ENCODE peak calls at places on chromosomes 11 and 22, in seven cellular contexts. S is OCI-LY7, H is GM23248, Z is GM23338, U is HCT116, N is SK-N-SH, Q is neural progenitor cell. M is an unnamed sample.

GRCh38 chr11:76785513-76785912 is 2.4 kb downstream of the TSKU start:
- DNase-seq in S (no peak), H (no peak), Z (peak; percentile 66), U (no peak), N (no peak), Q (peak; percentile 62), M (no peak)

GRCh38 chr11:92670293-92670890 is 299.1 kb upstream of the MTNR1B start:
- DNase-seq in S (no peak), H (no peak), Z (peak; percentile 29), U (no peak), N (peak; percentile 10), Q (no peak), M (no peak)

GRCh38 chr11:35235498-35235897 is 96.5 kb downstream of the CD44 start:
- DNase-seq in S (no peak), H (no peak), Z (no peak), U (no peak), N (no peak), Q (no peak), M (no peak)

GRCh38 chr11:60158666-60159065 is 24.2 kb downstream of the MS4A6A start:
- DNase-seq in S (no peak), H (no peak), Z (no peak), U (no peak), N (no peak), Q (no peak), M (no peak)

GRCh38 chr22:31126869-31127175 is 4.1 kb downstream of the INPP5J start:
- DNase-seq in S (no peak), H (no peak), Z (no peak), U (no peak), N (no peak), Q (no peak), M (no peak)

GRCh38 chr22:49878206-49878605 is 24.6 kb downstream of the ZBED4 start:
- DNase-seq in S (no peak), H (no peak), Z (no peak), U (no peak), N (no peak), Q (no peak), M (no peak)

GRCh38 chr11:62431171-62431895 is 12.5 kb downstream of the SCGB1A1 start:
- DNase-seq in S (no peak), H (peak; percentile 82), Z (no peak), U (no peak), N (no peak), Q (no peak), M (no peak)

GRCh38 chr11:116993599-116993998 is 104.6 kb downstream of the SIK3 start:
- DNase-seq in S (peak; percentile 45), H (no peak), Z (peak; percentile 63), U (no peak), N (peak; percentile 58), Q (peak; percentile 68), M (no peak)

GRCh38 chr11:120857508-120857907 is 166.4 kb upstream of the TBCEL start:
- DNase-seq in S (no peak), H (no peak), Z (no peak), U (no peak), N (no peak), Q (no peak), M (no peak)

GRCh38 chr11:125091877-125092664 is 19.4 kb downstream of the TMEM218 start:
- DNase-seq in S (no peak), H (no peak), Z (no peak), U (no peak), N (no peak), Q (peak; percentile 13), M (no peak)

GRCh38 chr22:23243006-23243573 is 62.8 kb downstream of the BCR start:
- DNase-seq in S (no peak), H (no peak), Z (peak; percentile 96), U (no peak), N (no peak), Q (peak; percentile 86), M (no peak)

GRCh38 chr11:100825610-100826009 is 138.5 kb downstream of the ARHGAP42 start:
- DNase-seq in S (no peak), H (no peak), Z (no peak), U (no peak), N (no peak), Q (no peak), M (no peak)

GRCh38 chr22:19402642-19403191 is 28.8 kb downstream of the HIRA start:
- DNase-seq in S (no peak), H (no peak), Z (no peak), U (no peak), N (no peak), Q (no peak), M (no peak)

GRCh38 chr22:18103527-18104269 is 6.9 kb upstream of the TUBA8 start:
- DNase-seq in S (no peak), H (no peak), Z (no peak), U (no peak), N (no peak), Q (no peak), M (no peak)

GRCh38 chr11:22244986-22245592 is 52.2 kb downstream of the ANO5 start:
- DNase-seq in S (peak; percentile 44), H (peak; percentile 70), Z (peak; percentile 85), U (peak; percentile 15), N (peak; percentile 18), Q (peak; percentile 79), M (peak; percentile 48)

GRCh38 chr11:122656631-122657101 is 1.1 kb downstream of the UBASH3B start:
- DNase-seq in S (peak; percentile 68), H (peak; percentile 49), Z (peak; percentile 63), U (no peak), N (no peak), Q (peak; percentile 70), M (peak; percentile 42)

GRCh38 chr11:97525273-97525672 is 1135.5 kb downstream of the JRKL start:
- DNase-seq in S (no peak), H (no peak), Z (no peak), U (no peak), N (no peak), Q (no peak), M (no peak)

GRCh38 chr11:34639545-34639944 is 18.7 kb downstream of the EHF start:
- DNase-seq in S (no peak), H (no peak), Z (no peak), U (no peak), N (no peak), Q (no peak), M (no peak)

GRCh38 chr11:61602775-61603569 is 22.1 kb upstream of the SYT7 start:
- DNase-seq in S (no peak), H (peak; percentile 98), Z (no peak), U (peak; percentile 68), N (peak; percentile 89), Q (no peak), M (no peak)

GRCh38 chr11:47987781-47988180 is 7.4 kb downstream of the PTPRJ start:
- DNase-seq in S (no peak), H (no peak), Z (no peak), U (no peak), N (no peak), Q (no peak), M (no peak)
- TF ChIP-seq EZH2phosphoT487 in S (no peak), H (no peak), Z (no peak), U (no peak), N (no peak), Q (no peak), M (no peak)

DNA sequence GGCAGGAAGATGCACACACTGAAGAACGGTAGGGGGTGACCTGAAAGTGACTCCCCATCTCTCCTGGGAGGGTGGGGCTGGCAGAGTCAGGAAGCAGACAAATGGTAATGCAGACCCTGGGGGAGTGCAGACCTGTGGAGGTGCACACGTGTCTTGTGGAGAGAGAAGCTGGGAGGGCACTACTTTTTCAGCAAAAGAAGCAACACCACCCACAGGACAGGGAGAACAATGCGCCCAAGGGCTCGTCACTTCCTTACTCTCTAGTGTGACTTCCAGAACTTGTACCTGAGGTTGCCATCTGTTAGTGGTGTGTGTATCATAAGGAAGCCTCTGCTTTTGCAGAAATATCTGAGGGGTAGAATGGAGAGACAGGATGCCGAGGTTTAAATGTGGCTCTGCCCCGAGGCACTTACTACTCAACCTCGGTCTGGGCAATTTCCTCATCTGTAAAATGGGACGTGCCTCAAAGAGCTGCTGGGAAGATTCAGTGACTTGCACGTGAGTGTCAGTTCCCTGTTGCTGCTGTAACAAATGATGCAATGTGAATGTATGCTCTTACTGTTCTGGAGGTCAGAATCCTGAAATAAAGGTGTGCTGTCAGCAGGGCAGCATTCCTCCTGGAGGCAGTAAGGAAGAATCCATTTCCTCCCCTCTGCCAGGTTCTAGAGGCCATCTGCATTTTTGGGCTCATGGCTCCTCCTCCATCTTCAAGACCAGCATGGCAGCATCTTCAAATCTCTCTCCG is 323.4 kb downstream of the SHANK2 start:
- DNase-seq in S (no peak), H (no peak), Z (peak; percentile 42), U (no peak), N (no peak), Q (no peak), M (no peak)
- TF ChIP-seq EZH2phosphoT487 in S (no peak), H (no peak), Z (no peak), U (no peak), N (no peak), Q (no peak), M (no peak)

GRCh38 chr11:12285106-12285505 is 92.3 kb upstream of the PARVA start:
- DNase-seq in S (no peak), H (peak; percentile 91), Z (no peak), U (no peak), N (no peak), Q (no peak), M (no peak)
- TF ChIP-seq EZH2phosphoT487 in S (no peak), H (peak; percentile 44), Z (no peak), U (no peak), N (no peak), Q (no peak), M (no peak)

GRCh38 chr11:67027943-67028542 is 5.1 kb downstream of the SYT12 start:
- DNase-seq in S (peak; percentile 73), H (no peak), Z (no peak), U (no peak), N (no peak), Q (no peak), M (peak; percentile 19)

GRCh38 chr11:67025750-67026149 is 2.8 kb downstream of the SYT12 start:
- DNase-seq in S (no peak), H (no peak), Z (no peak), U (no peak), N (no peak), Q (no peak), M (no peak)

GRCh38 chr11:67026941-67027340 is 4.0 kb downstream of the SYT12 start:
- DNase-seq in S (no peak), H (no peak), Z (no peak), U (no peak), N (no peak), Q (no peak), M (no peak)

GRCh38 chr11:67029146-67029545 is 6.2 kb downstream of the SYT12 start:
- DNase-seq in S (no peak), H (no peak), Z (no peak), U (no peak), N (no peak), Q (no peak), M (no peak)

DNA sequence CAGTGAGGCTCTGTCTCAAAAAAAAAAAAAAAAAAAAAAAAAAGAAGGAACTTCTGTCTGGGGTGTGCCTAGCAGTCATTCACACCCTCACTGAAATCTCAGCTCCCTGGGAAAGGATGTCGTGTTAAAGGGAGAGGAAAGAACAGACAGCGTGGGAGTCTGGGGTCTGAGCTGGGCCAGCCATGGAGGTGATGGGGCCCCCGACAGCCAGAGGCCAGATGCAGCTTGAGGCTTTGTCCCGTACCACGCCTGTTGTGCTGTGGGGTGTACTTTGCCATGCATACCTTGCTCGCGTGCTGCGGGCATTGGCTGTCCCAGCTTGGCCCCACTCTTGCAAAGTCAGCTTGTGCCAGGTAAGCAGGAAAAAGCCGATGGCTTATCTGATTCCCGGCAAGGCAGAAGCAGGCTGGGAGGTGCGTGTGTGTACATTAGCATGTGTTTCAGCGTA is 4.6 kb downstream of the SYT12 start:
- DNase-seq in S (peak; percentile 30), H (no peak), Z (no peak), U (no peak), N (no peak), Q (no peak), M (no peak)
- TF ChIP-seq EZH2phosphoT487 in S (no peak), H (no peak), Z (no peak), U (no peak), N (no peak), Q (no peak), M (no peak)